ENCODE peak calls at places on chromosomes 4 and X, in four cellular contexts. One of them, this sample, is unnamed.

GRCh38 chr4:98498774-98499173 is 159.6 kb downstream of the TSPAN5 start:
- DNase-seq in hypothalamus: no peak
- DNase-seq in AG08395: no peak
- DNase-seq in activated T-helper 1 cell treated with Interleukin-2 at 50 U/mL for 16 hours: no peak
- DNase-seq in this sample: no peak

GRCh38 chrX:23483396-23483795 is 148.7 kb downstream of the PTCHD1 start:
- DNase-seq in AG08395: no peak
- DNase-seq in activated T-helper 1 cell treated with Interleukin-2 at 50 U/mL for 16 hours: no peak
- DNase-seq in hypothalamus: no peak
- DNase-seq in this sample: no peak

GRCh38 chrX:40151211-40152172 is 53.7 kb upstream of the BCOR start:
- DNase-seq in activated T-helper 1 cell treated with Interleukin-2 at 50 U/mL for 16 hours: no peak
- DNase-seq in AG08395: no peak
- DNase-seq in hypothalamus: no peak
- DNase-seq in this sample: no peak

GRCh38 chrX:19772306-19772705 is 115.1 kb downstream of the SH3KBP1 start:
- DNase-seq in AG08395: peak; percentile 40
- DNase-seq in hypothalamus: no peak
- DNase-seq in activated T-helper 1 cell treated with Interleukin-2 at 50 U/mL for 16 hours: no peak
- DNase-seq in this sample: no peak

GRCh38 chrX:12210921-12211320 is 72.6 kb downstream of the FRMPD4 start:
- DNase-seq in AG08395: peak; percentile 14
- DNase-seq in activated T-helper 1 cell treated with Interleukin-2 at 50 U/mL for 16 hours: no peak
- DNase-seq in hypothalamus: no peak
- DNase-seq in this sample: no peak

GRCh38 chr4:80913381-80913780 is 117.1 kb upstream of the BMP3 start:
- DNase-seq in AG08395: no peak
- DNase-seq in activated T-helper 1 cell treated with Interleukin-2 at 50 U/mL for 16 hours: no peak
- DNase-seq in hypothalamus: no peak
- DNase-seq in this sample: no peak

GRCh38 chr4:76447326-76447954 is 12.4 kb downstream of the SHROOM3 start:
- DNase-seq in hypothalamus: no peak
- DNase-seq in AG08395: no peak
- DNase-seq in activated T-helper 1 cell treated with Interleukin-2 at 50 U/mL for 16 hours: no peak
- DNase-seq in this sample: no peak

GRCh38 chrX:131677655-131678628 is 134.1 kb downstream of the OR13H1 start:
- DNase-seq in activated T-helper 1 cell treated with Interleukin-2 at 50 U/mL for 16 hours: peak; percentile 7
- DNase-seq in AG08395: peak; percentile 68
- DNase-seq in hypothalamus: peak; percentile 2
- DNase-seq in this sample: peak; percentile 17

This sample was measured in T-helper 22 cell.